ENCODE peak calls at places on chromosome 2, in seven cellular contexts. One of them, this sample, is unnamed.

GRCh38 chr2:130878316-130878715 is 41.6 kb downstream of the ARHGEF4 start:
- DNase-seq in tibial nerve: no peak
- DNase-seq in stomach: no peak
- DNase-seq in adrenal gland: no peak
- DNase-seq in HCT116: no peak
- DNase-seq in Peyer's patch: no peak
- DNase-seq in heart left ventricle: no peak
- DNase-seq in this sample: no peak

GRCh38 chr2:211455225-211455841 is 898.9 kb downstream of the CPS1 start:
- DNase-seq in tibial nerve: no peak
- DNase-seq in stomach: peak; percentile 34
- DNase-seq in adrenal gland: peak; percentile 46
- DNase-seq in HCT116: peak; percentile 39
- DNase-seq in Peyer's patch: no peak
- DNase-seq in heart left ventricle: no peak
- DNase-seq in this sample: no peak

GRCh38 chr2:41400057-41400665 is 647.7 kb upstream of the PKDCC start:
- DNase-seq in tibial nerve: no peak
- DNase-seq in stomach: no peak
- DNase-seq in adrenal gland: peak; percentile 44
- DNase-seq in HCT116: no peak
- DNase-seq in Peyer's patch: no peak
- DNase-seq in heart left ventricle: no peak
- DNase-seq in this sample: no peak

GRCh38 chr2:137886432-137886831 is 77.8 kb upstream of the HNMT start:
- DNase-seq in tibial nerve: no peak
- DNase-seq in stomach: no peak
- DNase-seq in adrenal gland: no peak
- DNase-seq in HCT116: peak; percentile 8
- DNase-seq in Peyer's patch: no peak
- DNase-seq in heart left ventricle: no peak
- DNase-seq in this sample: no peak

GRCh38 chr2:13884271-13884976 is 748.1 kb upstream of the LRATD1 start:
- DNase-seq in tibial nerve: no peak
- DNase-seq in stomach: no peak
- DNase-seq in adrenal gland: no peak
- DNase-seq in HCT116: no peak
- DNase-seq in Peyer's patch: no peak
- DNase-seq in heart left ventricle: no peak
- DNase-seq in this sample: no peak

GRCh38 chr2:233360771-233361176 is 6.5 kb downstream of the DGKD start:
- DNase-seq in tibial nerve: no peak
- DNase-seq in stomach: no peak
- DNase-seq in adrenal gland: no peak
- DNase-seq in HCT116: no peak
- DNase-seq in Peyer's patch: no peak
- DNase-seq in heart left ventricle: no peak
- DNase-seq in this sample: no peak

GRCh38 chr2:142983174-142983573 is 105.7 kb downstream of the KYNU start:
- DNase-seq in tibial nerve: no peak
- DNase-seq in stomach: no peak
- DNase-seq in adrenal gland: no peak
- DNase-seq in HCT116: no peak
- DNase-seq in Peyer's patch: no peak
- DNase-seq in heart left ventricle: no peak
- DNase-seq in this sample: no peak

GRCh38 chr2:230684222-230685164 is 28.1 kb upstream of the CAB39 start:
- DNase-seq in tibial nerve: no peak
- DNase-seq in stomach: peak; percentile 41
- DNase-seq in adrenal gland: no peak
- DNase-seq in HCT116: peak; percentile 52
- DNase-seq in Peyer's patch: no peak
- DNase-seq in heart left ventricle: no peak
- DNase-seq in this sample: no peak

GRCh38 chr2:55482186-55482945 is 37.2 kb upstream of the CFAP36 start:
- DNase-seq in tibial nerve: no peak
- DNase-seq in stomach: no peak
- DNase-seq in adrenal gland: peak; percentile 37
- DNase-seq in HCT116: no peak
- DNase-seq in Peyer's patch: no peak
- DNase-seq in heart left ventricle: no peak
- DNase-seq in this sample: no peak

GRCh38 chr2:6692061-6692460 is 173.6 kb downstream of the CMPK2 start:
- DNase-seq in tibial nerve: no peak
- DNase-seq in stomach: no peak
- DNase-seq in adrenal gland: no peak
- DNase-seq in HCT116: no peak
- DNase-seq in Peyer's patch: no peak
- DNase-seq in heart left ventricle: no peak
- DNase-seq in this sample: no peak

DNA sequence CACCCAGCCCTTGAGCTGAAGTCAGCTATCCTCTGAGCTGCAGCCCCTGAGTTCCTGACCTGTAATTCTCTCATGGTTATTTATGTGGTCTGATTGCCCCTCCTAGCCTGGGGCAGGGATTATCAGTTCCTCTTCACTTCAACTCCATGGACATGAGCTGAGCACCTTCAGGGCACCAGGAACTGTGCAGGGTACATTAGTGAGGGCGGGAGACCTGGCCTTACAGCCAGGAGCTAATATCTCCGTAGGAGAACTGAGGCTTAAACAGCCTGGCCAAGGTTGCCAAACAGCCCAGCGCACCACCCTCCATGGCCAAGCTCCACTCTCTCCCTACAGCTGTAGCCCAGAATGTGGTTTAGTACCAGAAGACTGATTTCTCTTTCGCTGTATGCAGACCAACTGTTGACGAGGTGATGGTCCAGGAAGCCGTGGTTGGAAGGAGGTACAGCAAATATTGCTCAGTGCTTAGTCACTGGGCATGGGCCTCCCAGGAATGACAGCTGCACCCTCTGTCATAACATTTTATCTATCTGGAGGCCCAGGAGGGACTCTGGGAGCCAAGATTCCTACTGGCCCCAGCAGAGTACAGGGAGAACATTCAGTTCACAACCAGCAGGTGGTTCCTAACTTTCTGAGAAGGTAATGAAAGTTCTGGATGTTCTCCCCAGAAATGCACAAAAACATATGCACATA is 228.7 kb upstream of the SIX2 start:
- DNase-seq in tibial nerve: no peak
- DNase-seq in stomach: no peak
- DNase-seq in adrenal gland: peak; percentile 7
- DNase-seq in HCT116: peak; percentile 16
- DNase-seq in Peyer's patch: no peak
- DNase-seq in heart left ventricle: no peak
- DNase-seq in this sample: peak; percentile 93
- H3K4me3 ChIP-seq in tibial nerve: no peak overlapping the region
- H3K4me3 ChIP-seq in stomach: no peak overlapping the region
- H3K4me3 ChIP-seq in adrenal gland: no peak overlapping the region
- H3K4me3 ChIP-seq in HCT116: peak overlapping the region; percentile 11
- H3K4me3 ChIP-seq in Peyer's patch: no peak overlapping the region
- H3K4me3 ChIP-seq in heart left ventricle: no peak overlapping the region
- H3K4me3 ChIP-seq in this sample: peak overlapping the region; percentile 30

GRCh38 chr2:27288610-27289009 is 6.4 kb downstream of the TRIM54 start:
- DNase-seq in tibial nerve: no peak
- DNase-seq in stomach: no peak
- DNase-seq in adrenal gland: no peak
- DNase-seq in HCT116: no peak
- DNase-seq in Peyer's patch: no peak
- DNase-seq in heart left ventricle: no peak
- DNase-seq in this sample: no peak
- TF ChIP-seq POLR2A in tibial nerve: no peak
- TF ChIP-seq POLR2A in stomach: no peak
- TF ChIP-seq POLR2A in adrenal gland: no peak
- TF ChIP-seq POLR2A in HCT116: no peak
- TF ChIP-seq POLR2A in Peyer's patch: no peak
- TF ChIP-seq POLR2A in heart left ventricle: no peak
- TF ChIP-seq POLR2A in this sample: no peak

DNA sequence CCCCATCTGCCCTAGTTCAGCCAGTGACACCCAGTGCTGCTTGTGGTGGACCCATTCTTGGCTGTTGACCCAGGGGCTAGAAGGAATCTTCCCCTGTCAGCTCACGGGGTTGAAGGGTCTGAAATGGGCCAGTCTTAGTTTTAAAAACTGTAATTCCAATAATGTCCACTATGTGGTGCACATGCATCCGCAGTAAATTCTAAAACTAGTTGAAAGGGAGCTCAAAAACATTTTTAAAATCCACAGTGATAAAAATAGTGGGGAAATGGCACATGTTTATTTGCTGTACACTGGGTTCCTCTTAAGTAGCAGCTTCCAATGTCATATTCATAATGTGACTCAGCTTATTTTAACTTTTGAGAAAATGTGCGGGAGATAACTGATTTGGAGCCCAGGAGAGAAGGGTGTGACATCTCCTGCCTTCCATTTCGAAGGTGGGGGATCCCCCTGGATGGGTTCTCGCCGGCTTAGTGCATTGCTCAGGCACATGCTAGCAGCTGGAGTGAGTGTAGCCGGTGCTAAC is 32.8 kb downstream of the GRHL1 start:
- DNase-seq in tibial nerve: no peak
- DNase-seq in stomach: no peak
- DNase-seq in adrenal gland: no peak
- DNase-seq in HCT116: peak; percentile 47
- DNase-seq in Peyer's patch: no peak
- DNase-seq in heart left ventricle: no peak
- DNase-seq in this sample: no peak
- H3K27ac ChIP-seq in tibial nerve: peak overlapping the region; percentile 41
- H3K27ac ChIP-seq in stomach: peak overlapping the region; percentile 57
- H3K27ac ChIP-seq in adrenal gland: peak overlapping the region; percentile 75
- H3K27ac ChIP-seq in HCT116: no peak overlapping the region
- H3K27ac ChIP-seq in Peyer's patch: no peak overlapping the region
- H3K27ac ChIP-seq in heart left ventricle: no peak overlapping the region
- H3K27ac ChIP-seq in this sample: peak overlapping the region; percentile 35

GRCh38 chr2:112175958-112176573 is 37.9 kb downstream of the FBLN7 start:
- DNase-seq in tibial nerve: no peak
- DNase-seq in stomach: no peak
- DNase-seq in adrenal gland: no peak
- DNase-seq in HCT116: no peak
- DNase-seq in Peyer's patch: no peak
- DNase-seq in heart left ventricle: no peak
- DNase-seq in this sample: no peak
- H3K4me3 ChIP-seq in tibial nerve: no peak overlapping the region
- H3K4me3 ChIP-seq in stomach: no peak overlapping the region
- H3K4me3 ChIP-seq in adrenal gland: no peak overlapping the region
- H3K4me3 ChIP-seq in HCT116: no peak overlapping the region
- H3K4me3 ChIP-seq in Peyer's patch: no peak overlapping the region
- H3K4me3 ChIP-seq in heart left ventricle: no peak overlapping the region
- H3K4me3 ChIP-seq in this sample: no peak overlapping the region

DNA sequence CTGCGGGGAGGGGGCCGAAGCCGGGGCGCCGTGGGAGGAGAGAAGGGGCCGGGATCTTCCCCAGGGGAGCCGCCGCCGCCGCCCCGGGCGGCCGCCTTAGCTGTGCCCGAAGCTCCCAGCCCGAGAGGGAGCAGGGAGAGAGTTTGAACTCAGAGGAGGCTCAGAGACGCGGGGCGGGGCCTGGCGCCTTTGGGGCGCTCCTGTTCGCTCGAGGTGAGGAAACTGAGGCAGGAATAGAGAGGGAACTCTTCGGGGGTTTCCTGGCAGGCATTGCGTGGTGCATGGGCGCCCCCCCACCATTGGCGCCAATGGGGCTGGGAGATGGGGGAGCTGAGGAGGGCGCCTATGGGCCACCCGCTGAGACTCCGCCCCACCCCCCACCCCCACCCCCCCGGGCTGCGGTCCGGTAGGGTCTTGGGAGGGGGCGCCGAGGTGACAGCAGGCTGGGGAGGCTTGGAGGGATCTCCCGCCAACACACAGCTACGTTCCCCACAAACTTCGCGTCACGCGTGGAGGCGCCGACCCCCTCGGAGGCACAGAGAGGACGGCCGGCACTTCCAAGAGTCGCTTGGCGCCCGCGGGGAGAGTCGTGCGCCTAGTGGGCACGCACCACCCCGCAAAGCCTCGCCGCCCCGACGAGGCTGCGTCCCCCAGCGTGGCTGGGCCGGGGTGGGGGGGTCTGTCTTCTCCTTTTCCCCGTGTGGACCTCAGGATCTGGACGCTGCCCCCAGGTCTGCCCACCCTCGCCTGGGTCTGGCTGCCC is 680 bp downstream of the CTDSP1 start:
- DNase-seq in tibial nerve: no peak
- DNase-seq in stomach: no peak
- DNase-seq in adrenal gland: peak; percentile 51
- DNase-seq in HCT116: no peak
- DNase-seq in Peyer's patch: no peak
- DNase-seq in heart left ventricle: peak; percentile 82
- DNase-seq in this sample: no peak
- TF ChIP-seq POLR2A in tibial nerve: peak; percentile 11
- TF ChIP-seq POLR2A in stomach: no peak
- TF ChIP-seq POLR2A in adrenal gland: peak; percentile 4
- TF ChIP-seq POLR2A in HCT116: no peak
- TF ChIP-seq POLR2A in Peyer's patch: peak; percentile 46
- TF ChIP-seq POLR2A in heart left ventricle: no peak
- TF ChIP-seq POLR2A in this sample: no peak

This sample was measured in gastrocnemius medialis.